ENCODE peak calls at places on chromosomes 12 and 14, in six cellular contexts. One of them, this sample, is unnamed.

GRCh38 chr14:94571395-94571794 is 9.8 kb upstream of the SERPINA5 start:
- DNase-seq in IMR-90: no peak
- DNase-seq in trophoblast cell: no peak
- DNase-seq in H9: no peak
- DNase-seq in H1: no peak
- DNase-seq in neuronal stem cell: no peak
- DNase-seq in this sample: no peak

GRCh38 chr12:103442822-103443221 is 52.9 kb downstream of the C12orf42 start:
- DNase-seq in trophoblast cell: no peak
- DNase-seq in IMR-90: no peak
- DNase-seq in H1: no peak
- DNase-seq in H9: no peak
- DNase-seq in neuronal stem cell: no peak
- DNase-seq in this sample: no peak

GRCh38 chr14:87264386-87264785 is 728.6 kb downstream of the GALC start:
- DNase-seq in neuronal stem cell: no peak
- DNase-seq in H1: no peak
- DNase-seq in IMR-90: no peak
- DNase-seq in trophoblast cell: peak; percentile 24
- DNase-seq in H9: no peak
- DNase-seq in this sample: no peak

GRCh38 chr14:61504841-61505340 is 183.5 kb downstream of the PRKCH start:
- DNase-seq in trophoblast cell: no peak
- DNase-seq in IMR-90: no peak
- DNase-seq in neuronal stem cell: no peak
- DNase-seq in H9: no peak
- DNase-seq in H1: no peak
- DNase-seq in this sample: no peak

GRCh38 chr14:76763362-76764041 is 2.2 kb downstream of the VASH1 start:
- DNase-seq in H9: no peak
- DNase-seq in neuronal stem cell: no peak
- DNase-seq in H1: no peak
- DNase-seq in IMR-90: peak; percentile 40
- DNase-seq in trophoblast cell: no peak
- DNase-seq in this sample: peak; percentile 38

GRCh38 chr12:48291511-48291910 is 59.2 kb downstream of the ZNF641 start:
- DNase-seq in H9: no peak
- DNase-seq in H1: no peak
- DNase-seq in trophoblast cell: no peak
- DNase-seq in neuronal stem cell: no peak
- DNase-seq in IMR-90: no peak
- DNase-seq in this sample: no peak

GRCh38 chr12:50751921-50752721 is 11.8 kb upstream of the ATF1 start:
- DNase-seq in H1: no peak
- DNase-seq in IMR-90: peak; percentile 69
- DNase-seq in trophoblast cell: no peak
- DNase-seq in H9: peak; percentile 10
- DNase-seq in neuronal stem cell: no peak
- DNase-seq in this sample: peak; percentile 4

GRCh38 chr12:52788111-52788875 is 7.6 kb downstream of the KRT3 start:
- DNase-seq in IMR-90: no peak
- DNase-seq in neuronal stem cell: no peak
- DNase-seq in H1: no peak
- DNase-seq in H9: no peak
- DNase-seq in trophoblast cell: no peak
- DNase-seq in this sample: no peak

GRCh38 chr12:38983117-38983571 is 77.8 kb upstream of the CPNE8 start:
- DNase-seq in neuronal stem cell: no peak
- DNase-seq in trophoblast cell: no peak
- DNase-seq in H9: no peak
- DNase-seq in H1: no peak
- DNase-seq in IMR-90: no peak
- DNase-seq in this sample: no peak

GRCh38 chr14:75267141-75267601 is 11.5 kb upstream of the FOS start:
- DNase-seq in H1: no peak
- DNase-seq in IMR-90: peak; percentile 83
- DNase-seq in trophoblast cell: peak; percentile 25
- DNase-seq in neuronal stem cell: no peak
- DNase-seq in H9: no peak
- DNase-seq in this sample: peak; percentile 81

GRCh38 chr12:92551853-92552397 is 150.9 kb upstream of the PLEKHG7 start:
- DNase-seq in IMR-90: peak; percentile 73
- DNase-seq in trophoblast cell: peak; percentile 40
- DNase-seq in H1: no peak
- DNase-seq in H9: no peak
- DNase-seq in neuronal stem cell: no peak
- DNase-seq in this sample: peak; percentile 75

GRCh38 chr12:20268121-20268732 is 100.1 kb upstream of the PDE3A start:
- DNase-seq in trophoblast cell: no peak
- DNase-seq in H1: no peak
- DNase-seq in neuronal stem cell: no peak
- DNase-seq in H9: no peak
- DNase-seq in IMR-90: peak; percentile 27
- DNase-seq in this sample: peak; percentile 46

GRCh38 chr14:68018598-68018997 is 199.0 kb downstream of the RAD51B start:
- DNase-seq in IMR-90: no peak
- DNase-seq in H1: no peak
- DNase-seq in trophoblast cell: no peak
- DNase-seq in neuronal stem cell: no peak
- DNase-seq in H9: no peak
- DNase-seq in this sample: no peak

GRCh38 chr12:86138770-86139169 is 117.4 kb downstream of the MGAT4C start:
- DNase-seq in H1: no peak
- DNase-seq in H9: no peak
- DNase-seq in trophoblast cell: no peak
- DNase-seq in neuronal stem cell: no peak
- DNase-seq in IMR-90: no peak
- DNase-seq in this sample: peak; percentile 10

DNA sequence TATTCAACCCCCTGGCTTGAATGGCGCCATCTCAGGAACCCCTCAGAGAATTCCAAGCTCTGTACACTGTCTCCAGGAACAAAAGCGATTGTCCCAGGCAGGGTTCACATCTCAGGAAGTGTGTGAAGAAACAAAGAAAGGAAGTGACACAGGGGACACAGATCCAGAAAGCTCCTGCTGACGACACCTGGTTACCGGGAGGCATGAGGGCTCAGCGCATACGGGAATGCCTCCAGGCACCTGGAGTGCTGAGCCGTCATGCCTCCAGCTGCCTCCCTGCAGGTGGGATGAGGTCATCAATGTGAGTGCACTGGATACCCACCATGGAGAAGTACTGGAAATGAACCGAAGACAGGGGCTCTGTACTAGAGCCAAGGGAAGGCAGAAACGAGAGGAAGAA is 45.5 kb downstream of the PITPNM2 start:
- DNase-seq in neuronal stem cell: no peak
- DNase-seq in IMR-90: no peak
- DNase-seq in H9: peak; percentile 77
- DNase-seq in H1: peak; percentile 17
- DNase-seq in trophoblast cell: peak; percentile 99
- DNase-seq in this sample: no peak
- H3K14ac ChIP-seq in neuronal stem cell: no peak overlapping the region
- H3K14ac ChIP-seq in IMR-90: no peak overlapping the region
- H3K14ac ChIP-seq in H9: no peak overlapping the region
- H3K14ac ChIP-seq in H1: no peak overlapping the region
- H3K14ac ChIP-seq in trophoblast cell: peak overlapping the region; percentile 65
- H3K14ac ChIP-seq in this sample: no peak overlapping the region

DNA sequence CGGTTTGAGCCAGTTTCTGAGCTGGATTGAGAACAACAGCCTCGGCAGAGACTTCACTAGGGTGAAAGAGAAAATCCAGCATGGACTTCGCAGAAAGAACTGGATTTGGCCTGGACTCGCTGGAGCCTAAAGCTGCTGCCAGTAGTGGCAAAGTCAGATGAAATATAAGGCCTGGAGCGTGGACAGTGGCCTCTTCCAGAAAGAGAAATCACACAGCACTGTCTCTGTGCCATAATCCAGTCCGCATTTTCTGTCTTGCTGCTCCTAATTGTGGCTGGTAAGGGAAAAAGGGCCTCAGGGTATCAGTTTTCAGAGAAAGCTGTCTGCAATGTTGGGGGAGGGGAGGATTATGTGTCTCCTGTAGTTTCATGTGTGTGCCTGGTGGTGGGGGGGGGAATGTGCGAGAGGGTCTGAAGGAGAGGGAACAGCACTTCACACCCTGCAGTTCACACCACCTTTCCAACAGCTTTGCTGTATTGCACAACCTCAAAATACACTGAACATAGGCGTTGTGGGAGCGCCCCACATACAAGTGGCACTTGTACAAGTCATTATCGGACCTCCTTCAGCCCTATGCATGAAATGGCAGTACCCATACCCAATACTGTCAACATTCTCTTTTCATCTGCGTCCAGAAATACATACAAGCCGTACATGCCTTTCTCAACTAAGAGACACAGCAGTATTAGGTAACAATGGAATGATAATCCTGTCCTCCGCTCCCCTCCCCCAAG is 107.6 kb upstream of the ATF7IP start:
- DNase-seq in trophoblast cell: peak; percentile 99
- DNase-seq in neuronal stem cell: peak; percentile 99
- DNase-seq in H1: peak; percentile 97
- DNase-seq in IMR-90: peak; percentile 100
- DNase-seq in H9: peak; percentile 100
- DNase-seq in this sample: peak; percentile 98
- H3K14ac ChIP-seq in trophoblast cell: peak overlapping the region; percentile 76
- H3K14ac ChIP-seq in neuronal stem cell: no peak overlapping the region
- H3K14ac ChIP-seq in H1: peak overlapping the region; percentile 81
- H3K14ac ChIP-seq in IMR-90: peak overlapping the region; percentile 86
- H3K14ac ChIP-seq in H9: peak overlapping the region; percentile 97
- H3K14ac ChIP-seq in this sample: peak overlapping the region; percentile 44

DNA sequence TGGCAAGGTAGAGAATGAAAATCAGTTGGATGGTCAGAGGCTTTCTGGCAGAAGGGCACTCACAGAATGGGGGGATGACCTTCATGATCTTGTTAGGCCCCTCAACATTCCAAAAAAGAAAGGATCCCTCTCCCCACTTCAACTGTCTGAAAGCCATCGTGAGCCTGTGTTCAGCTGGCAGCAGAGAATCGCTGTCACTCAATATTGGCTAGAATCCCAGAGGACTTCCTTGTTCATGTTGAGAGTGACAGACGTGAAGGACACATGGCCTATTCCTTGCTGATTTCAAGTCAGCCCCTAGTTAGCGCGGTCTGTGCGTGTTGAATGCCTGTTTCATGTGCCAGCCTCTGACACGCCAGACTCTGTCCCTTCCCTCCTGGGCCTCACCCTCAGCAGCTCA is 43.0 kb downstream of the DNAH10 start:
- DNase-seq in H1: no peak
- DNase-seq in neuronal stem cell: no peak
- DNase-seq in H9: no peak
- DNase-seq in trophoblast cell: no peak
- DNase-seq in IMR-90: no peak
- DNase-seq in this sample: no peak
- H3K14ac ChIP-seq in H1: no peak overlapping the region
- H3K14ac ChIP-seq in neuronal stem cell: no peak overlapping the region
- H3K14ac ChIP-seq in H9: peak overlapping the region; percentile 42
- H3K14ac ChIP-seq in trophoblast cell: no peak overlapping the region
- H3K14ac ChIP-seq in IMR-90: no peak overlapping the region
- H3K14ac ChIP-seq in this sample: no peak overlapping the region

GRCh38 chr12:5622280-5622679 is 190.4 kb downstream of the NTF3 start:
- DNase-seq in IMR-90: no peak
- DNase-seq in neuronal stem cell: no peak
- DNase-seq in H9: peak; percentile 13
- DNase-seq in H1: no peak
- DNase-seq in trophoblast cell: no peak
- DNase-seq in this sample: no peak
- H3K14ac ChIP-seq in IMR-90: no peak overlapping the region
- H3K14ac ChIP-seq in neuronal stem cell: no peak overlapping the region
- H3K14ac ChIP-seq in H9: no peak overlapping the region
- H3K14ac ChIP-seq in H1: peak overlapping the region; percentile 8
- H3K14ac ChIP-seq in trophoblast cell: no peak overlapping the region
- H3K14ac ChIP-seq in this sample: no peak overlapping the region

This sample was measured in mesenchymal stem cell.